ENCODE peak calls at places on chromosome 15, in four cellular contexts. C is Panc1, R is tibial nerve, A is lower lobe of right lung. Z is an unnamed sample. For H3K27me3, the result is how much of the 10 kb centered on the place peaks cover.

GRCh38 chr15:76196949-76197315 is 114.3 kb downstream of the ETFA start:
- DNase-seq in C (no peak), R (no peak), A (peak), Z (no peak)

GRCh38 chr15:47961401-47962090 is 159.2 kb upstream of the SLC24A5 start:
- DNase-seq in C (no peak), R (no peak), A (no peak), Z (no peak)

GRCh38 chr15:57784081-57784488 is 77.6 kb downstream of the POLR2M start:
- DNase-seq in C (no peak), R (no peak), A (no peak), Z (no peak)

GRCh38 chr15:61390138-61390537 is 161.0 kb upstream of the RORA start:
- DNase-seq in C (no peak), R (no peak), A (no peak), Z (no peak)

GRCh38 chr15:56812255-56812654 is 78.9 kb upstream of the ZNF280D start:
- DNase-seq in C (no peak), R (no peak), A (no peak), Z (no peak)

GRCh38 chr15:76982356-76982755 is 12.6 kb upstream of the PSTPIP1 start:
- DNase-seq in C (no peak), R (no peak), A (no peak), Z (no peak)

GRCh38 chr15:81432179-81432578 is 58.2 kb upstream of the TMC3 start:
- DNase-seq in C (no peak), R (no peak), A (no peak), Z (no peak)

GRCh38 chr15:37289109-37289765 is 188.9 kb upstream of the MEIS2 start:
- DNase-seq in C (no peak), R (no peak), A (no peak), Z (no peak)

GRCh38 chr15:31265090-31265870 is 61.4 kb upstream of the KLF13 start:
- DNase-seq in C (no peak), R (no peak), A (no peak), Z (no peak)

GRCh38 chr15:70049115-70049514 is 48.6 kb downstream of the TLE3 start:
- DNase-seq in C (no peak), R (no peak), A (peak), Z (no peak)

GRCh38 chr15:31352911-31353811 is 26.5 kb downstream of the KLF13 start:
- DNase-seq in C (no peak), R (no peak), A (peak), Z (no peak)

GRCh38 chr15:42490246-42490742 is 647 bp downstream of the ZNF106 start:
- DNase-seq in C (no peak), R (no peak), A (no peak), Z (no peak)

GRCh38 chr15:65342493-65342892 is 35.3 kb downstream of the IGDCC3 start:
- DNase-seq in C (no peak), R (no peak), A (no peak), Z (no peak)

GRCh38 chr15:89808160-89808870 is 6.3 kb downstream of the ANPEP start:
- DNase-seq in C (no peak), R (no peak), A (peak), Z (no peak)

GRCh38 chr15:94793641-94794040 is 562.3 kb downstream of the MCTP2 start:
- DNase-seq in C (no peak), R (no peak), A (no peak), Z (no peak)

GRCh38 chr15:76840830-76841460 is 64.2 kb downstream of the SCAPER start:
- DNase-seq in C (peak), R (no peak), A (no peak), Z (no peak)

GRCh38 chr15:45441686-45442085 is 63.3 kb upstream of the GATM start:
- DNase-seq in C (no peak), R (no peak), A (peak), Z (no peak)

GRCh38 chr15:81152799-81153198 is 18.7 kb downstream of the CFAP161 start:
- DNase-seq in C (no peak), R (no peak), A (no peak), Z (no peak)

GRCh38 chr15:34794590-34795206 is 651 bp downstream of the ACTC1 start:
- DNase-seq in C (no peak), R (no peak), A (no peak), Z (no peak)

GRCh38 chr15:34799149-34799824 is 3.9 kb upstream of the ACTC1 start:
- DNase-seq in C (no peak), R (no peak), A (no peak), Z (no peak)

GRCh38 chr15:34795267-34796081 is at the start of gene ACTC1:
- DNase-seq in C (no peak), R (no peak), A (no peak), Z (no peak)

GRCh38 chr15:34793901-34794300 is 1.4 kb downstream of the ACTC1 start:
- DNase-seq in C (no peak), R (no peak), A (no peak), Z (no peak)

DNA sequence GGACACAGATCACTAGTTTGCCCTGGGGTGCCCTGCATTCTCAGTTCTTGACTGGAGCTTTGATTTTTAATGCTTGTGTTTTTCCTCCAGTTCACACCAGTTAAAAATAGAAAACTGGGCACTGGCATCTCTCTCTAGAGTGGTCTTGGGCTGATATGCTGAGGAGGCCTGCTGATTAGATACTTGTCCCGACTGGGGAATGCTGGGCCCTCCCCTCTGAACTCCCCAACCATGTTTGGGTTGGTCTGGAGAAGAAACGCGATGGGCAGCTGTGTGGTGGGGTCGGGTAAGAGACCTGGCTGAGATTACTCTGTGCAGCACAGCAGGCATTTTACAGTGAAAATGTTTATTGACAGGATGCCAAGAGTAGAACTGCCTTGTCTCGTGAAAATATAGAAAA is 1.5 kb upstream of the ACTC1 start:
- DNase-seq in C (no peak), R (no peak), A (no peak), Z (no peak)
- H3K27me3 ChIP-seq in C (under half), R (under half), A (under half), Z (under half)

DNA sequence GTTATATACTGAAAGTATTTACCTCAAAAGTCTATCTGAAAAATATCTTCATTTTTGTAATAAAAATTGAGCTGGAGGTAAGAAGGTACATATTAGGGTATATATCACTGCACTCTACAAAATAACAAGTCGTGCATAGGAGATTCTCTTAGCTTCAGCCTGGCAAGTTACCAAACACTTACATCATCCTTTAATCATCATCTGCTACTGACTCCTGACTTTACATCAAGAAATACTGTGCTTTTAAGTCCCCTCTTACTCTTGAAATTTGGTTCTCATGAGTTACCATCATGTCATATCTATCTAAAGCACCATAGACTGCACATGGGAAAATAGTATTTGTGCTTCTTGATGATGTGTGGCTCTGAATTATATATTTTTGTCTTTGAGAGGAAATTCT is 50.8 kb downstream of the LYSMD4 start:
- DNase-seq in C (no peak), R (no peak), A (no peak), Z (no peak)
- H3K27ac ChIP-seq in C (no peak), R (no peak), A (peak), Z (peak)

DNA sequence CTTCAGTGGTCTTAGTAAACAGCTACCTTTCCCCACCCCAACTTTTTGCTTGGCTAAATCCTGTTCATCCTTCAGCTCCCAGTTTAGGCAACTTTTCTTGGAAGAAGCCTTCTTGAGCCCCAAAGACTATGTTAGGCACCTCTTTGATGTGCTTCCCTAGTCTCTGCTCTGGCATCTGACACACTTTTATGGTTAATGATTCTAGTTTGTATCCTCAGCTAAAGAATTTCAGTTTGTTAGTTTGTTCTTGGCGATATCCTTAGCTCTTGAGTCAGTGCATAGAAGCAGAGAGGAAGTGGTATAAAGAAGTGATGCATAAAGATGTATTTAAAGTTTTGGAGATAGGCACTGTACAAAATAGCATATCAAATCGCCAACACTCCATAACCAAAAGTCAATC is 168.4 kb downstream of the WDR72 start:
- DNase-seq in C (no peak), R (no peak), A (no peak), Z (no peak)
- H3K4me3 ChIP-seq in C (no peak), R (no peak), A (no peak), Z (no peak)

DNA sequence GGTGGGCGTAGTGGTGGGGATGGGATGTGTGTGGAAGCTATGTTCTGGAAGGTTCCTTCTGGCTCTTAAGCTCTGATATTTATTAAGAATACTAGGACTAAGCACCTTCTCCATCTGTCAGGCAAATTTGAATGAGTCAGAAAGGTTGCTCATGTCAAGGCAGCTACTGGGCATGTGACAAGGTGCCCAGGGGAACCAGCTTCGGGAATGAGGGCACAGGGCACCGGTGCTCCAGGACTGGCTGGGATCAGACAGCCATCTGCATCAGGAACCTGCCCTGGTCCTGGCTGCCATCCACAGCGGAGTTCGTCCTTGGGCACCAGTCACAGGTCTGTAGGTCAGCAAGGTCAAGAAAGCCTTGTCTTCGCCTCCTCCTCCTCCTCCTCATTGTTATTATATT is 32.5 kb downstream of the CA12 start:
- DNase-seq in C (no peak), R (no peak), A (no peak), Z (no peak)
- H3K27me3 ChIP-seq in C (under half), R (under half), A (under half), Z (under half)